ENCODE peak calls at places on chromosomes 16 and 17, in ten cellular contexts. K is stimulated activated CD8-positive, alpha-beta memory T cell treated with anti-CD3 and anti-CD28 coated beads, Interleukin-4, amount 100 ng/mL, for 4 hours; C is HTR-8/SVneo; T is SHP77; M is CD4-positive, CD25-positive, alpha-beta regulatory T cell; R is T follicular helper cell; A is dermis blood vessel endothelial cell; P is body of pancreas; I is IMR-90; X is HS-5. W is an unnamed sample.

GRCh38 chr17:49567871-49568694 is 7.6 kb upstream of the NXPH3 start:
- DNase-seq in K (peak), C (peak), T (peak), M (peak), R (peak), A (peak), P (peak), I (peak), X (no peak), W (peak)

GRCh38 chr17:47262586-47262985 is 9.0 kb downstream of the ITGB3 start:
- DNase-seq in K (no peak), C (no peak), T (no peak), M (no peak), R (no peak), A (peak), P (no peak), I (no peak), X (no peak), W (no peak)

GRCh38 chr16:51040637-51041036 is 110.4 kb downstream of the SALL1 start:
- DNase-seq in K (no peak), C (no peak), T (no peak), M (no peak), R (no peak), A (no peak), P (no peak), I (no peak), X (no peak), W (no peak)

GRCh38 chr16:13939821-13940220 is 19.9 kb downstream of the ERCC4 start:
- DNase-seq in K (no peak), C (no peak), T (no peak), M (no peak), R (no peak), A (no peak), P (no peak), I (peak), X (no peak), W (no peak)

GRCh38 chr16:765488-765865 is 4.9 kb downstream of the MSLN start:
- DNase-seq in K (no peak), C (no peak), T (no peak), M (no peak), R (no peak), A (no peak), P (no peak), I (no peak), X (no peak), W (no peak)

GRCh38 chr16:24539850-24540484 is 601 bp downstream of the RBBP6 start:
- DNase-seq in K (peak), C (no peak), T (no peak), M (peak), R (peak), A (peak), P (peak), I (peak), X (no peak), W (no peak)

GRCh38 chr16:55471448-55472097 is 7.4 kb upstream of the MMP2 start:
- DNase-seq in K (no peak), C (peak), T (no peak), M (no peak), R (no peak), A (peak), P (no peak), I (peak), X (peak), W (no peak)

GRCh38 chr17:28170771-28171170 is 128.3 kb downstream of the NLK start:
- DNase-seq in K (no peak), C (no peak), T (no peak), M (no peak), R (no peak), A (peak), P (no peak), I (no peak), X (no peak), W (no peak)

GRCh38 chr17:37312137-37312923 is 63.5 kb upstream of the C17orf78 start:
- DNase-seq in K (no peak), C (no peak), T (no peak), M (no peak), R (no peak), A (no peak), P (no peak), I (no peak), X (no peak), W (no peak)

GRCh38 chr16:15641753-15642556 is 999 bp downstream of the MARF1 start:
- DNase-seq in K (no peak), C (no peak), T (no peak), M (no peak), R (no peak), A (no peak), P (no peak), I (no peak), X (no peak), W (no peak)

GRCh38 chr17:54937018-54937417 is 31.4 kb downstream of the COX11 start:
- DNase-seq in K (no peak), C (no peak), T (no peak), M (no peak), R (no peak), A (no peak), P (no peak), I (no peak), X (no peak), W (no peak)

GRCh38 chr17:74089869-74090464 is 113.5 kb upstream of the RPL38 start:
- DNase-seq in K (no peak), C (no peak), T (peak), M (peak), R (no peak), A (peak), P (no peak), I (no peak), X (no peak), W (peak)

GRCh38 chr17:80124351-80124981 is 22.5 kb downstream of the EIF4A3 start:
- DNase-seq in K (no peak), C (no peak), T (peak), M (no peak), R (no peak), A (peak), P (peak), I (peak), X (no peak), W (no peak)

GRCh38 chr16:75193265-75193650 is 13.7 kb downstream of the CTRB2 start:
- DNase-seq in K (no peak), C (no peak), T (no peak), M (no peak), R (no peak), A (peak), P (no peak), I (no peak), X (no peak), W (no peak)

GRCh38 chr16:57616871-57617270 is 11.6 kb upstream of the ADGRG1 start:
- DNase-seq in K (no peak), C (no peak), T (no peak), M (no peak), R (no peak), A (no peak), P (no peak), I (no peak), X (no peak), W (no peak)

GRCh38 chr16:27322858-27323780 is 9.3 kb downstream of the IL4R start:
- DNase-seq in K (no peak), C (no peak), T (no peak), M (no peak), R (no peak), A (no peak), P (peak), I (no peak), X (no peak), W (no peak)

GRCh38 chr17:39599006-39599664 is 8.6 kb downstream of the NEUROD2 start:
- DNase-seq in K (no peak), C (no peak), T (no peak), M (no peak), R (no peak), A (no peak), P (no peak), I (no peak), X (no peak), W (no peak)